ENCODE peak calls at places on chromosomes 3 and 15, in seven cellular contexts. M is stimulated activated CD4-positive, alpha-beta T cell treated with anti-CD3 and anti-CD28 coated beads, Interleukin-4, amount 100 ng/mL, for 48 hours; Z is neural progenitor cell; S is kidney; K is amniotic stem cell; P is lower leg skin; G is activated B cell treated with CpG ODN at 0.5 μM for 24 hours. H is an unnamed sample.

GRCh38 chr3:79661866-79662265 is 105.9 kb downstream of the ROBO1 start:
- DNase-seq in S (no peak), Z (no peak), P (no peak), K (no peak), M (no peak), G (no peak), H (no peak)

GRCh38 chr15:98612490-98613110 is 35.7 kb upstream of the IGF1R start:
- DNase-seq in K (no peak), S (no peak), Z (no peak), P (no peak), G (no peak), M (no peak), H (no peak)

GRCh38 chr3:71311320-71312046 is 272.0 kb downstream of the FOXP1 start:
- DNase-seq in K (no peak), P (no peak), M (no peak), S (no peak), Z (no peak), G (no peak), H (no peak)

GRCh38 chr3:66597316-66597863 is 96.6 kb upstream of the LRIG1 start:
- DNase-seq in P (no peak), M (no peak), G (no peak), K (no peak), Z (no peak), S (no peak), H (no peak)

GRCh38 chr3:65811050-65811766 is 227.5 kb downstream of the MAGI1 start:
- DNase-seq in S (no peak), P (no peak), G (no peak), M (no peak), K (no peak), Z (no peak), H (peak)

GRCh38 chr3:148880681-148881080 is 15.6 kb downstream of the CPA3 start:
- DNase-seq in M (no peak), P (no peak), K (no peak), G (no peak), S (no peak), Z (peak), H (no peak)

GRCh38 chr3:52083556-52084087 is 27.3 kb upstream of the DUSP7 start:
- DNase-seq in K (no peak), M (no peak), G (no peak), S (peak), P (no peak), Z (no peak), H (no peak)

GRCh38 chr3:41363830-41364523 is 164.7 kb downstream of the CTNNB1 start:
- DNase-seq in M (no peak), G (no peak), Z (peak), S (no peak), K (no peak), P (no peak), H (no peak)

GRCh38 chr3:120177151-120177550 is 82.9 kb upstream of the GSK3B start:
- DNase-seq in K (peak), Z (no peak), P (peak), S (peak), G (no peak), M (no peak), H (no peak)

GRCh38 chr3:174955513-174956001 is 96.4 kb downstream of the NAALADL2 start:
- DNase-seq in P (peak), M (no peak), Z (no peak), S (no peak), G (no peak), K (no peak), H (no peak)

GRCh38 chr3:186298876-186299275 is 63.2 kb downstream of the DGKG start:
- DNase-seq in S (no peak), G (no peak), M (no peak), P (no peak), Z (no peak), K (no peak), H (peak)

GRCh38 chr15:88627463-88627862 is 6.3 kb downstream of the AEN start:
- DNase-seq in P (no peak), Z (no peak), S (no peak), M (no peak), K (no peak), G (no peak), H (no peak)

GRCh38 chr3:105866656-105867653 is 1.9 kb downstream of the CBLB start:
- DNase-seq in K (peak), Z (peak), S (no peak), G (no peak), P (no peak), M (no peak), H (no peak)

GRCh38 chr15:100095896-100096600 is 245.7 kb downstream of the ADAMTS17 start:
- DNase-seq in M (no peak), S (no peak), G (no peak), K (no peak), Z (no peak), P (peak), H (no peak)

GRCh38 chr15:32030795-32031194 is 480 bp downstream of the CHRNA7 start:
- DNase-seq in K (no peak), Z (peak), P (no peak), S (no peak), M (no peak), G (no peak), H (no peak)

GRCh38 chr3:142981108-142981507 is 17.6 kb upstream of the PAQR9 start:
- DNase-seq in P (no peak), S (no peak), M (no peak), Z (peak), G (no peak), K (no peak), H (no peak)

GRCh38 chr15:65824941-65825544 is 33.0 kb upstream of the DENND4A start:
- DNase-seq in S (no peak), M (no peak), K (no peak), Z (no peak), P (peak), G (no peak), H (no peak)

GRCh38 chr15:86743283-86743903 is 663.7 kb downstream of the AGBL1 start:
- DNase-seq in S (no peak), P (no peak), Z (peak), M (peak), K (no peak), G (no peak), H (no peak)

GRCh38 chr3:129313983-129314756 is 35.5 kb downstream of the HMCES start:
- DNase-seq in M (peak), G (no peak), P (peak), K (no peak), S (no peak), Z (peak), H (no peak)

GRCh38 chr3:126132751-126133511 is 47.5 kb downstream of the ALDH1L1 start:
- DNase-seq in P (no peak), G (peak), S (peak), M (no peak), Z (peak), K (no peak), H (no peak)

GRCh38 chr3:197302696-197303341 is 4.4 kb upstream of the DLG1 start:
- DNase-seq in P (no peak), G (no peak), M (no peak), S (no peak), K (no peak), Z (no peak), H (no peak)

GRCh38 chr3:93981649-93982048 is 1.7 kb downstream of the ARL13B start:
- DNase-seq in G (no peak), K (no peak), S (no peak), P (no peak), M (no peak), Z (no peak), H (no peak)

GRCh38 chr3:142595581-142595950 is 627 bp upstream of the PLS1 start:
- DNase-seq in G (no peak), M (no peak), P (no peak), S (no peak), K (peak), Z (no peak), H (no peak)

GRCh38 chr3:186532641-186533072 is 11.5 kb downstream of the CRYGS start:
- DNase-seq in K (no peak), M (no peak), S (no peak), P (no peak), G (peak), Z (peak), H (no peak)

GRCh38 chr15:65870889-65871533 is 1.7 kb downstream of the RAB11A start:
- DNase-seq in Z (no peak), G (no peak), K (no peak), S (no peak), P (no peak), M (no peak), H (peak)

GRCh38 chr3:143078883-143079282 is 40.7 kb upstream of the CHST2 start:
- DNase-seq in P (no peak), K (peak), Z (no peak), M (no peak), S (no peak), G (no peak), H (no peak)

GRCh38 chr3:113218679-113219040 is 7.3 kb downstream of the BOC start:
- DNase-seq in G (no peak), M (no peak), P (no peak), K (no peak), S (no peak), Z (no peak), H (no peak)

GRCh38 chr3:141792495-141792894 is 29.3 kb downstream of the GRK7 start:
- DNase-seq in K (no peak), Z (no peak), M (no peak), S (no peak), G (no peak), P (no peak), H (no peak)

GRCh38 chr3:34268032-34268760 is 469.8 kb downstream of the PDCD6IP start:
- DNase-seq in K (no peak), Z (no peak), S (no peak), G (no peak), M (no peak), P (no peak), H (no peak)

GRCh38 chr3:179146911-179147570 is 1.1 kb upstream of the PIK3CA start:
- DNase-seq in S (no peak), M (no peak), P (peak), Z (peak), K (peak), G (no peak), H (peak)

GRCh38 chr15:64222573-64223361 is 59.9 kb upstream of the PPIB start:
- DNase-seq in S (no peak), P (no peak), G (no peak), K (no peak), Z (no peak), M (no peak), H (no peak)

GRCh38 chr3:193851941-193852674 is 259.1 kb downstream of the OPA1 start:
- DNase-seq in P (no peak), K (no peak), Z (peak), M (no peak), G (no peak), S (peak), H (peak)

GRCh38 chr3:32320080-32320479 is 71.6 kb upstream of the CMTM7 start:
- DNase-seq in Z (no peak), G (no peak), S (no peak), M (no peak), K (no peak), P (no peak), H (no peak)

GRCh38 chr3:197270558-197271317 is 27.7 kb downstream of the DLG1 start:
- DNase-seq in M (no peak), K (no peak), P (no peak), Z (no peak), S (no peak), G (no peak), H (no peak)

H was measured in Ammon's horn.